ENCODE peak calls at places on chromosomes 4 and X, in five cellular contexts. P is AG08396, S is PC-9, N is fibroblast of lung, K is H4. L is an unnamed sample.

GRCh38 chr4:67809502-67809901 is 55.3 kb upstream of the GNRHR start:
- DNase-seq in P (no peak), S (no peak), N (no peak), K (no peak), L (no peak)

GRCh38 chr4:8318509-8318908 is 49.0 kb downstream of the HTRA3 start:
- DNase-seq in P (no peak), S (no peak), N (no peak), K (no peak), L (no peak)

GRCh38 chr4:78308517-78308916 is 243.1 kb upstream of the ANXA3 start:
- DNase-seq in P (no peak), S (no peak), N (no peak), K (no peak), L (no peak)

GRCh38 chrX:15873566-15873965 is 19.0 kb upstream of the AP1S2 start:
- DNase-seq in P (no peak), S (no peak), N (peak), K (no peak), L (no peak)

GRCh38 chr4:54085284-54085683 is 14.7 kb upstream of the GSX2 start:
- DNase-seq in P (peak), S (no peak), N (peak), K (no peak), L (peak)

GRCh38 chr4:39043697-39044363 is 11.6 kb upstream of the TMEM156 start:
- DNase-seq in P (no peak), S (no peak), N (no peak), K (peak), L (no peak)

GRCh38 chr4:169203891-169204290 is 66.9 kb downstream of the SH3RF1 start:
- DNase-seq in P (no peak), S (no peak), N (no peak), K (no peak), L (no peak)

GRCh38 chr4:169099775-169100180 is 89.7 kb upstream of the CBR4 start:
- DNase-seq in P (no peak), S (no peak), N (peak), K (no peak), L (no peak)

GRCh38 chrX:133749951-133750350 is 235.4 kb downstream of the GPC3 start:
- DNase-seq in P (no peak), S (no peak), N (no peak), K (no peak), L (no peak)

GRCh38 chrX:15856580-15856979 is 2.0 kb upstream of the AP1S2 start:
- DNase-seq in P (no peak), S (no peak), N (no peak), K (no peak), L (no peak)

GRCh38 chr4:67234296-67234695 is 311.0 kb downstream of the CENPC start:
- DNase-seq in P (no peak), S (no peak), N (no peak), K (no peak), L (no peak)

GRCh38 chr4:40971346-40971745 is 221.6 kb downstream of the NSUN7 start:
- DNase-seq in P (no peak), S (no peak), N (no peak), K (no peak), L (no peak)

GRCh38 chr4:118712872-118713271 is 27.7 kb downstream of the METTL14 start:
- DNase-seq in P (peak), S (no peak), N (no peak), K (no peak), L (no peak)

GRCh38 chrX:15908891-15909290 is 54.3 kb upstream of the AP1S2 start:
- DNase-seq in P (no peak), S (no peak), N (no peak), K (no peak), L (no peak)

GRCh38 chr4:2981256-2981804 is 18.0 kb downstream of the GRK4 start:
- DNase-seq in P (no peak), S (no peak), N (no peak), K (no peak), L (no peak)

GRCh38 chr4:81913427-81913878 is 441.7 kb upstream of the RASGEF1B start:
- DNase-seq in P (peak), S (peak), N (peak), K (peak), L (peak)

GRCh38 chr4:67871867-67872266 is 11.9 kb downstream of the TMPRSS11D start:
- DNase-seq in P (peak), S (no peak), N (peak), K (peak), L (peak)

GRCh38 chr4:86942185-86942666 is 7.4 kb downstream of the AFF1 start:
- DNase-seq in P (no peak), S (no peak), N (peak), K (peak), L (no peak)

GRCh38 chrX:17744896-17745523 is 7.7 kb downstream of the SCML1 start:
- DNase-seq in P (no peak), S (no peak), N (peak), K (no peak), L (no peak)

GRCh38 chrX:115364625-115365024 is 75.1 kb downstream of the LUZP4 start:
- DNase-seq in P (no peak), S (no peak), N (peak), K (no peak), L (no peak)

GRCh38 chr4:3285558-3286334 is 7.1 kb upstream of the RGS12 start:
- DNase-seq in P (peak), S (peak), N (peak), K (peak), L (no peak)

GRCh38 chrX:44675364-44676024 is 132.8 kb upstream of the FUNDC1 start:
- DNase-seq in P (peak), S (peak), N (peak), K (peak), L (peak)

GRCh38 chr4:80407246-80407645 is 71.7 kb downstream of the CFAP299 start:
- DNase-seq in P (peak), S (no peak), N (peak), K (no peak), L (peak)

GRCh38 chrX:17738002-17738713 is 865 bp downstream of the SCML1 start:
- DNase-seq in P (no peak), S (peak), N (peak), K (peak), L (peak)

GRCh38 chr4:176433983-176434382 is 114.2 kb downstream of the SPCS3 start:
- DNase-seq in P (no peak), S (no peak), N (no peak), K (no peak), L (no peak)

GRCh38 chrX:46788902-46789301 is 30.0 kb upstream of the SLC9A7 start:
- DNase-seq in P (no peak), S (no peak), N (no peak), K (no peak), L (peak)

GRCh38 chr4:48331577-48332340 is 9.6 kb upstream of the SLAIN2 start:
- DNase-seq in P (peak), S (peak), N (peak), K (peak), L (no peak)

GRCh38 chrX:134658421-134658896 is at the start of gene PLAC1:
- DNase-seq in P (no peak), S (no peak), N (no peak), K (no peak), L (no peak)

GRCh38 chr4:123418486-123418931 is 21.9 kb downstream of the SPRY1 start:
- DNase-seq in P (peak), S (peak), N (peak), K (peak), L (peak)

GRCh38 chr4:42148453-42148852 is 4.0 kb downstream of the BEND4 start:
- DNase-seq in P (no peak), S (no peak), N (no peak), K (no peak), L (no peak)